ENCODE peak calls at places on chromosome 9, in six cellular contexts. R is chondrocyte; T is astrocyte of the cerebellum; C is MCF 10A; N is CD8-positive, alpha-beta T cell; V is A549. X is an unnamed sample.

GRCh38 chr9:133585481-133586367 is 23.5 kb downstream of the FAM163B start:
- DNase-seq in N (no peak), R (no peak), C (no peak), T (peak), V (no peak), X (no peak)

GRCh38 chr9:136178773-136179075 is 26.2 kb downstream of the LHX3 start:
- DNase-seq in V (no peak), N (no peak), R (no peak), T (no peak), C (no peak), X (no peak)

GRCh38 chr9:110969971-110970381 is 68.3 kb downstream of the LPAR1 start:
- DNase-seq in V (peak), N (no peak), R (no peak), T (no peak), C (peak), X (no peak)

GRCh38 chr9:36135791-36136276 is 699 bp upstream of the GLIPR2 start:
- DNase-seq in C (no peak), N (no peak), R (peak), T (no peak), V (no peak), X (no peak)

GRCh38 chr9:131961496-131961880 is 118.2 kb downstream of the MED27 start:
- DNase-seq in T (no peak), N (no peak), V (no peak), R (no peak), C (no peak), X (no peak)

GRCh38 chr9:69047331-69047730 is 11.8 kb downstream of the FXN start:
- DNase-seq in V (no peak), C (no peak), N (no peak), R (no peak), T (no peak), X (no peak)

GRCh38 chr9:82363666-82364065 is 375.1 kb downstream of the SPATA31D1 start:
- DNase-seq in R (no peak), T (no peak), C (no peak), N (no peak), V (no peak), X (no peak)

GRCh38 chr9:136700309-136700708 is 12.1 kb upstream of the DIPK1B start:
- DNase-seq in R (no peak), C (no peak), V (no peak), N (no peak), T (no peak), X (no peak)

GRCh38 chr9:113918697-113919390 is 42.7 kb downstream of the ZNF618 start:
- DNase-seq in T (no peak), R (no peak), N (no peak), V (no peak), C (no peak), X (no peak)

GRCh38 chr9:14822666-14823065 is 87.6 kb downstream of the FREM1 start:
- DNase-seq in T (no peak), N (no peak), C (no peak), V (no peak), R (no peak), X (no peak)
- TF ChIP-seq CTCF in T (no peak), N (no peak), C (no peak), V (no peak), R (no peak), X (no peak)

DNA sequence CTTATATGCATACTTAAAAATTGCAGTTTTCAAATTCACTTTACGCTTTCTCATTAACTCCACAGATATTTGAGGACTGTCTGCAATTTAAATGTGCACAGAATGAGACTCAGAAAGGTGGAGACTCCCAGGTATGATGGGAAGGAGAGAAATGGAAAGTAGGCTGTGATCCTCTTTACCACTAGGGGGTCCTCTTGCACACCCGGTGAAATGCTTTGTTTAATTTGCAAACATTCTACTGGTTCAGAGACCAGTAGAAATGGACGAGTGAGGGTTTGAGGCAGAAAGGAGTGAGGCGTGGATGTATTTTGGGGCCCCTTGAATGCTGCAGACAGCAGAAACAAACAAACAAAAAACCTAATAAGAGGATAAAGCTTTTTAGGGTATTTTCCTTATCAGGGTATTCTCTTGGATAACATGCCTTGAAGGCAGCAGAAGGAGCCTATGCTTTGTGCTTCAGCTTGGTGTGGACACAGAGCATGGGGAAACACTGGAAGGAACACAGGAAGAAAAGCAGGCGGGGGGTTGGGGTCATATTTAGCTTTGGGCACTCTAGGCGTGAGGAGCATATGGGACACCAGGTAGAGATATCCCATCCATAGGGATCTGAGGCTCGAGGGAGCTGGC is 410.1 kb downstream of the DMRT2 start:
- DNase-seq in R (no peak), N (no peak), V (peak), C (peak), T (no peak), X (no peak)
- TF ChIP-seq CTCF in R (no peak), N (peak), V (no peak), C (peak), T (peak), X (peak)

DNA sequence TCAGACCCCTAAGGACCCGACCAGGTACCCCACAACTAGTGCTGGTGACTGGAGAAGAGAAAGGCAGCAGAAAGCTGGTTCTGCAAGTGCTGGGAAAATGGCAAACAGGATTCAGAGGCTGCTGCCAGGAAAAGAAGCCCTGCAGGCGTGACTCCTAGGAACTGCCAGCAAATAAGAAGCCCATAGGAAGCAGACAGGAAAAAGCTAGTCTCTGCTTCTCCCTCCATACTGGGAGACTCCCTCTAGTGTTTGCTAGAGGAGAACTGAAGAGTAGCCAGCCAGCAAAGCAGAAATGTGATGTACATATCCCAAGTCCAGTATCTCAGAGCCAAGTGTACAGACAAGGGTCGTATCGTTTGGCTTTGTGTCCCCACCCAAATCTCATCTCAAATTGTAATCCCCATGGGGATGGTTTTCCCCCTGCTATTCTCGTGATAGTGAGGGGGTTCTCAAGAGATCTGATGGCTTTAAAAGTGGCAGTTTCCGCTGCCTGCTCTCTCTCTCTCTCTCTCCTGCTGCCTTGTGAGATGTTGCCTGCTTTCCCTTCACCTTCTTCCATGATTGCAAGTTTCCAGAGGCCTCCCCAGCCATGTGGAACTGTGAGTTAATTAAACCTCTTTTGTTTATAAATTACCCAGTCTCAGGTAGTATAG is 38.1 kb upstream of the TUSC1 start:
- DNase-seq in V (peak), N (no peak), T (peak), C (peak), R (no peak), X (peak)
- TF ChIP-seq CTCF in V (peak), N (no peak), T (peak), C (peak), R (peak), X (peak)

GRCh38 chr9:121927636-121928035 is 165.5 kb downstream of the TTLL11 start:
- DNase-seq in C (no peak), N (no peak), T (no peak), V (no peak), R (no peak), X (no peak)

GRCh38 chr9:121927081-121927480 is 166.0 kb downstream of the TTLL11 start:
- DNase-seq in R (no peak), C (no peak), T (no peak), V (no peak), N (no peak), X (no peak)

GRCh38 chr9:121930970-121931369 is 162.1 kb downstream of the TTLL11 start:
- DNase-seq in N (no peak), R (no peak), C (no peak), V (no peak), T (no peak), X (no peak)

GRCh38 chr9:121926417-121926816 is 166.7 kb downstream of the TTLL11 start:
- DNase-seq in V (no peak), T (no peak), N (no peak), R (no peak), C (no peak), X (no peak)

DNA sequence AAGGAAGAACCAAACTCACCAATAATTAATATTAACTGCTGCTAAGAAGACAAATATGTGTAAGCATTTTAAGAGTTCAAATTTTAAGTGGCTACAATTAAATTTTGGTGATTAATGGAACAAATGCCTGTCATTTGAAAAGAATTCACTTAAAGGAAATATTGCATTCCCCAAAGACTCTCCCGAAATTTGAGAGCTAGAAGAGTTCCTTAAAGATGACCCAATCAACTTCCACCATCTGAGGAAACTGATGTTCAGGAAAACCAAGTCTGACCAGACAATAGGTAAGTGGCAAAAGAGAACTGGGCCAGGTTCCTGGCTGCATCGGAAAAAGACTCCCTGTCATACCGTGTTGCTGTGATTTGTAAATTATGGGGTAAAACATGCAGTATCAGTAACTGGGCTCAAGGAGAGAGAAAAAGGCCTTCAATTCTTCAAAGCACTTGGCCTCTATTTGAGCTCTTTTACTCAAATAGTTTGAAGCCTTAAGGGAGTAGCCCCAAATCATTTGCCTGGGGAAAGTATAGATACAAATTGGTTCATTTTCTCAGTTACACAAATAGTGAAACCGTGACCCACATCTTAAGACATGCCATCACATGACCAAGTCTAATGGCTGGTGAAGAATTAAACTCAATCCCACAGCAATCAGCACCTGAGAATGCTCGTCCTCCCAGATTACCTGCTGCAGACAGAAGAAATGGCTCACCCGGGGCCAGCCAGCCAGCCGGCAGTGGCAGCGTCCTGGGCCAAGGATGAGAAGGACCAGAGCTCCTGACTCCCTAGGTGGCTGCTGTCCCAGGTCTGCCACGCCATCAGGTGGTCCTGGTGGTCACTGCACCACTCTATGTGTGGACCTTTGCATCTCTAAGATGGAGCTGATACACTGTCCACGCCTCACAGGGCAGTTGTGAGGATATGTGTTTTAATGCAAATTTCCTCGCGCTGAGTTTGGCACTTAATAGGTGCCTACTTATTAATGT is 162.9 kb downstream of the TTLL11 start:
- DNase-seq in N (no peak), R (no peak), C (no peak), V (peak), T (no peak), X (no peak)
- TF ChIP-seq CTCF in N (no peak), R (peak), C (no peak), V (no peak), T (no peak), X (no peak)

GRCh38 chr9:105357937-105358336 is 89.9 kb upstream of the FSD1L start:
- DNase-seq in C (no peak), N (no peak), R (no peak), V (no peak), T (no peak), X (no peak)

GRCh38 chr9:105361873-105362272 is 86.0 kb upstream of the FSD1L start:
- DNase-seq in R (no peak), V (no peak), T (no peak), C (no peak), N (no peak), X (no peak)

GRCh38 chr9:105362470-105362869 is 85.4 kb upstream of the FSD1L start:
- DNase-seq in C (no peak), V (no peak), N (no peak), R (no peak), T (no peak), X (no peak)

GRCh38 chr9:105359899-105360298 is 87.9 kb upstream of the FSD1L start:
- DNase-seq in R (no peak), C (no peak), T (peak), N (no peak), V (no peak), X (no peak)

DNA sequence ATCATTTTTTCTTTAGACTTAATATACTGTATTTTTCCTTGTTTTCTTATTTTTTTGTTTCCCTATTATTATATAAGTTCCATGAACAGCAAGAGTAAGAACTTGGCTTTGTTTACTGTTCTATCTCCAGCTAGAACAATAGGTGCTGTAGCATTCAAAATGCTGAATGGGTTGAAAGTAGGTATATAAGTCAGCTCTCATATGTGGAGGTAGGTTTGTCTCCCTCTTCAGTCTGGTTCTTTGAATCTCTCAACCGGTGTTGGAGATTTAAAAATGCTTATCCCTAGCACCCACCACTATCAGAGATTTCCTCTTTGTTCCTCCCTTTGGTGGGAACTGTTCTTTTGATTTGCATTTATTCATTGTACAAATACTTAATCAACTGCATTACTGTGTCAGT is 87.5 kb upstream of the FSD1L start:
- DNase-seq in C (no peak), N (no peak), T (no peak), V (peak), R (no peak), X (no peak)
- TF ChIP-seq CTCF in C (no peak), N (no peak), T (no peak), V (no peak), R (no peak), X (no peak)

DNA sequence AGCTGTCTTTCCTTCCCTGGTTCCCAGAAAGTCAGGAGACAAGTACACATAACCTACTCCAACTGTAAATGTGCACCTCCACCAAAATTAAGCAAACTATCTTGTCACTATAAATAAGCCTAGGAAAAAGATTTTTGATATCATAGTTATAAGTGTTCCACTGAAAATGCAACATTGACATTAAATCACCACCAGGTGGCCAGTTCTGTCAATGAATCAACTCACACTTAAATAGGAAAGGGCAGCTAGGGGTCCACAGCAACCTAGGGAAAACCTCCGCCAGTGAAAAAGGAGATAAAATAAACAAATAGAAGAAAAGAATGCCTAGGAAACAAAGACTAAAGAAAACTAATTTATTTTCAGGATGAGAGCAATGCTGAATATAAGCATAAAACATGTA is 243.0 kb upstream of the PTPRD start:
- DNase-seq in C (peak), V (peak), R (no peak), T (no peak), N (no peak), X (no peak)
- TF ChIP-seq CTCF in C (peak), V (no peak), R (peak), T (peak), N (no peak), X (no peak)

GRCh38 chr9:27514551-27514950 is 9.5 kb upstream of the IFNK start:
- DNase-seq in N (no peak), T (no peak), C (no peak), V (no peak), R (no peak), X (no peak)

GRCh38 chr9:27520986-27521385 is 3.1 kb upstream of the IFNK start:
- DNase-seq in T (no peak), N (no peak), C (no peak), V (no peak), R (no peak), X (no peak)

GRCh38 chr9:27519466-27520465 is 4.3 kb upstream of the IFNK start:
- DNase-seq in C (peak), N (no peak), T (no peak), V (peak), R (no peak), X (no peak)

GRCh38 chr9:27518006-27518405 is 6.1 kb upstream of the IFNK start:
- DNase-seq in N (no peak), T (no peak), V (no peak), R (no peak), C (no peak), X (no peak)

DNA sequence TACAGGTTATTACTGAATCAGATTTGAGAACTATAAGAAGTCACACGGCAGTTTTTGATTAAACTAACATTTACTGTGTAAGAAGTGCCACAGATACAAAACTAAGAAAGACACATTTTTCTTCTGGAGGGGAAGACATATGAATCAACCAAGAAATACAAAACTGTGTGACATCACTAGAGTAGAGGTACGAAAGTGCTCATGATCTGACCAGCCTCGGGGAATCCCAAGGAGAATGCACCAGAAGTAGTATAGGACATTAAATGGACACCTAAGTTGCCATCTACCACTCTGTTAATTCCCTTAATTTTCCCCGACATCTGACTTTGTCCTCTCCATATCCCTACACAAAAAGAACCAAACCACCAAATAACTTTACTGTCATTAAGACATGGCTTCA is 5.3 kb upstream of the IFNK start:
- DNase-seq in R (no peak), C (no peak), N (no peak), V (no peak), T (no peak), X (no peak)
- TF ChIP-seq CTCF in R (no peak), C (no peak), N (no peak), V (no peak), T (no peak), X (no peak)